ENCODE peak calls at places on chromosomes 3 and 15, in six cellular contexts. D is activated CD8-positive, alpha-beta memory T cell treated with anti-CD3 and anti-CD28 coated beads, Interleukin-2, amount 10 ng/mL, durations not matched to agents 7 days and 5 days; Y is NCI-H748 treated with DMSO at 0.1 percent for 48 hours; U is neural crest cell; B is substantia nigra; T is omental fat pad. Q is an unnamed sample.

GRCh38 chr3:182235504-182235903 is 523.8 kb downstream of the SOX2 start:
- DNase-seq in B (no peak), D (no peak), T (no peak), U (no peak), Y (no peak), Q (no peak)

GRCh38 chr3:116129187-116129945 is 315.9 kb downstream of the LSAMP start:
- DNase-seq in U (no peak), D (no peak), B (no peak), Y (peak), T (no peak), Q (no peak)

GRCh38 chr15:40985541-40986330 is 32.5 kb downstream of the CHAC1 start:
- DNase-seq in Y (no peak), B (no peak), D (no peak), T (no peak), U (no peak), Q (peak)

GRCh38 chr3:29164825-29165224 is 116.0 kb upstream of the RBMS3 start:
- DNase-seq in T (no peak), D (no peak), B (no peak), Y (no peak), U (no peak), Q (no peak)

GRCh38 chr3:84223512-84223911 is 735.3 kb upstream of the CADM2 start:
- DNase-seq in U (no peak), T (no peak), B (no peak), D (no peak), Y (no peak), Q (no peak)

GRCh38 chr3:64229903-64230302 is 4.6 kb upstream of the PRICKLE2 start:
- DNase-seq in U (no peak), T (no peak), D (no peak), Y (no peak), B (no peak), Q (peak)

GRCh38 chr3:42165211-42165610 is 74.1 kb downstream of the TRAK1 start:
- DNase-seq in Y (no peak), B (no peak), U (no peak), D (no peak), T (no peak), Q (no peak)

GRCh38 chr3:105715372-105715771 is 153.4 kb downstream of the CBLB start:
- DNase-seq in Y (no peak), B (no peak), T (no peak), D (no peak), U (no peak), Q (peak)

GRCh38 chr15:79897701-79898113 is 893 bp upstream of the MTHFS start:
- DNase-seq in U (no peak), T (no peak), Y (no peak), B (no peak), D (peak), Q (no peak)

GRCh38 chr15:48935236-48935635 is 28.5 kb downstream of the SHC4 start:
- DNase-seq in U (no peak), T (no peak), D (no peak), B (no peak), Y (no peak), Q (no peak)

GRCh38 chr3:60076307-60076706 is 1026.5 kb upstream of the CFAP20DC start:
- DNase-seq in T (no peak), D (no peak), Y (no peak), U (no peak), B (no peak), Q (no peak)

GRCh38 chr3:58638586-58638985 is 28.0 kb downstream of the FAM3D start:
- DNase-seq in T (no peak), D (no peak), B (no peak), U (no peak), Y (no peak), Q (no peak)

GRCh38 chr3:129657261-129658046 is 51.0 kb upstream of the PLXND1 start:
- DNase-seq in B (no peak), T (no peak), Y (no peak), U (no peak), D (no peak), Q (peak)

GRCh38 chr3:127589600-127590281 is 792 bp downstream of the TPRA1 start:
- DNase-seq in B (no peak), U (peak), T (no peak), Y (no peak), D (peak), Q (peak)

GRCh38 chr3:41710646-41711388 is 251.1 kb downstream of the ULK4 start:
- DNase-seq in T (no peak), U (no peak), B (no peak), D (no peak), Y (no peak), Q (peak)

GRCh38 chr3:46466273-46466672 is 1.6 kb upstream of the LTF start:
- DNase-seq in D (peak), B (no peak), U (no peak), Y (no peak), T (no peak), Q (no peak)

GRCh38 chr15:44811347-44811746 is 75.0 kb downstream of the TRIM69 start:
- DNase-seq in T (no peak), D (no peak), B (no peak), Y (peak), U (no peak), Q (no peak)

GRCh38 chr3:43894176-43895049 is 203.7 kb downstream of the ABHD5 start:
- DNase-seq in T (no peak), B (peak), Y (peak), D (no peak), U (peak), Q (peak)

GRCh38 chr15:35507932-35508638 is 37.9 kb downstream of the DPH6 start:
- DNase-seq in B (no peak), Y (no peak), T (no peak), U (no peak), D (no peak), Q (no peak)

GRCh38 chr15:85997618-85998017 is 82.1 kb upstream of the AGBL1 start:
- DNase-seq in Y (no peak), B (no peak), U (no peak), T (no peak), D (no peak), Q (no peak)

GRCh38 chr3:197024881-197025735 is 4.5 kb downstream of the MELTF start:
- DNase-seq in D (no peak), Y (no peak), T (no peak), B (no peak), U (no peak), Q (no peak)

GRCh38 chr15:85411992-85412538 is 31.7 kb downstream of the AKAP13 start:
- DNase-seq in D (no peak), B (no peak), Y (no peak), T (no peak), U (no peak), Q (peak)

Q was measured in fibroblast of mammary gland.